ENCODE peak calls at places on chromosomes 7 and 10, in ten cellular contexts. P is dorsolateral prefrontal cortex, D is cardiac muscle cell, Q is HFFc6, T is AG10803, O is HepG2, G is foreskin fibroblast, S is nephron progenitor cell, B is GM12865, R is H9. L is an unnamed sample.
A peak's percentile ranks its signal among the peaks of the same experiment; 100 is the strongest.

GRCh38 chr10:126969310-126969709 is 64.1 kb downstream of the DOCK1 start:
- DNase-seq in P (no peak), D (no peak), Q (no peak), T (no peak), O (no peak), G (no peak), S (no peak), B (no peak), R (peak; percentile 60), L (no peak)

GRCh38 chr10:125538947-125539649 is 143.9 kb downstream of the TEX36 start:
- DNase-seq in P (no peak), D (no peak), Q (no peak), T (no peak), O (no peak), G (no peak), S (no peak), B (no peak), R (no peak), L (peak; percentile 70)

GRCh38 chr7:74351836-74352235 is 62.6 kb downstream of the CLIP2 start:
- DNase-seq in P (no peak), D (no peak), Q (no peak), T (no peak), O (no peak), G (no peak), S (no peak), B (no peak), R (no peak), L (no peak)

GRCh38 chr7:17830206-17830605 is 110.1 kb downstream of the SNX13 start:
- DNase-seq in P (no peak), D (no peak), Q (no peak), T (peak; percentile 48), O (no peak), G (no peak), S (no peak), B (no peak), R (no peak), L (no peak)

GRCh38 chr7:113404245-113404644 is 285.9 kb upstream of the SMIM30 start:
- DNase-seq in P (no peak), D (peak; percentile 38), Q (no peak), T (no peak), O (peak; percentile 6), G (no peak), S (peak; percentile 15), B (peak; percentile 30), R (peak; percentile 35), L (no peak)

GRCh38 chr7:137091396-137091795 is 222.9 kb downstream of the CHRM2 start:
- DNase-seq in P (no peak), D (peak; percentile 82), Q (no peak), T (no peak), O (no peak), G (peak; percentile 19), S (peak; percentile 18), B (no peak), R (peak; percentile 52), L (no peak)

GRCh38 chr10:93548376-93549071 is 17.9 kb upstream of the FFAR4 start:
- DNase-seq in P (no peak), D (no peak), Q (peak; percentile 69), T (no peak), O (no peak), G (peak; percentile 22), S (no peak), B (no peak), R (no peak), L (no peak)

GRCh38 chr7:7772385-7772784 is 54.0 kb upstream of the RPA3 start:
- DNase-seq in P (no peak), D (no peak), Q (no peak), T (no peak), O (no peak), G (no peak), S (no peak), B (peak; percentile 57), R (no peak), L (no peak)

GRCh38 chr7:17991866-17992648 is 35.6 kb downstream of the PRPS1L1 start:
- DNase-seq in P (no peak), D (peak; percentile 39), Q (no peak), T (no peak), O (no peak), G (no peak), S (no peak), B (peak; percentile 26), R (peak; percentile 66), L (no peak)

DNA sequence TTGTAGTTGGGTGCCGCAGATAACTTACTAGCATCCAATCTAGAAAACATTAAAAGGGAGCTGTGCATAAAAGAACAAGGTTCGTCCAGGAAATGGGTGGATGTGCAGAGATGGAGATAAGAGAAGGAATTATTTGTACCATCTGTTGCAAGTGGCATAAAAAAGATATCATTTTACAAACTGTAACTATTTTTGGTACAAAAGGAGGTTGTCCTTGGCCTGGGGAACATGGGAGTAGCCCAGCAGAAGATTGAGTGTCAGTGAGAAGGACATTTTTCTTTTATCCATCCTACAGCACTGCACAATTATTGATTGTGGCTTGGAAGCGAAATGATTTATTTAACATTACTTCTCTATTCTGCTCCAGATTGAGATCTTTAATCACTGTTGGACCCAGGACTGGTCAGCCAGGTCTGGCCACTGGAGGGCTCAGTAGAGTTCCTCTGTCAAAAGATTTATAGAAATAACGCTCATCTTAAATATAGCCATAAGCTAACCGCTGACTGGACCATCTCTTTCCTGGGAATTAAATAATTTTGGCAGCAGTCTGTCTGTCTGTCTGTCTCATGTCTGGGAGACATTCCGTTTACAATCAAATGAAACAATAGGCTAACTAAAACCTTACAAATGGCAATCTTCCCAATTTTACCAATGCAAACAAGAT is 254.1 kb downstream of the KIAA1217 start:
- DNase-seq in P (no peak), D (no peak), Q (no peak), T (no peak), O (no peak), G (no peak), S (no peak), B (no peak), R (no peak), L (no peak)
- TF ChIP-seq CTCF in P (no peak), D (peak; percentile 20), Q (peak; percentile 57), T (peak; percentile 15), O (peak; percentile 14), G (peak; percentile 5), S (no peak), B (no peak), R (peak; percentile 39), L (no peak)

DNA sequence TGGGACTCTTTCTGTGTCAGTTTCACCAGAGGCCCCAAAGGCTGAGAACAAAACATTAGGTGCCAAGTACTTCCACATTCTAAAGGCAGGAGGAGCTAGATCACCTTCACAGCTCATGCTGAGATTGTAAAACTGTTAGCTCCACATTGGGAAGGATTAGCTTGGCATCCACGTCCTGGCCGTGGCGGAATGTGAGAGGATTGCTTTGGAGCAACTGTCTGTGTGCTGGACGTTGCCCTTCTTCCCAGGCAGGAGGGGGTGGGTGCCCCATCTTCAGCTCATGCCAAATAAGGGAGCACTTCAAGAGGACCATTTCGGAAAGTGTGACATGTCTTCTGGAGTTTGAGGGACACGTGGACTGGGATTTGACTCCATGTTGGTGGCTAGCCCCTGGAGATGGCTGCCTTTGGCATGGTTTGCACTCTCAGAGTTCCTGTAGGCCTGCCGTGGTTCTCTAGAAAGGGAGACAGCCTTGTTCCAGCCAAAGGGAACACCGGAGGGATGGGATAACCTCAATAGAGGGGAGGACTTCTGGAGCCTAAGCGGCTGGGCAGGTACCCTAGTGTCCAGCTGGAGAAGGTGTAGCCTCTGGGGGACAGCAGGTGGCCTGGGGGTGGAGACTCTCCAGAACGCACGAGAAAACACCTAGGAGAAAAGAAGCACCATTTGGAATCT is 19.9 kb upstream of the FMC1 start:
- DNase-seq in P (no peak), D (peak; percentile 32), Q (peak; percentile 43), T (peak; percentile 34), O (peak; percentile 56), G (peak; percentile 20), S (peak; percentile 10), B (peak; percentile 26), R (peak; percentile 40), L (no peak)
- TF ChIP-seq CTCF in P (no peak), D (peak; percentile 46), Q (peak; percentile 68), T (peak; percentile 47), O (peak; percentile 54), G (peak; percentile 38), S (no peak), B (peak; percentile 35), R (peak; percentile 63), L (peak; percentile 20)

GRCh38 chr10:51892965-51893658 is 193.7 kb upstream of the CSTF2T start:
- DNase-seq in P (no peak), D (peak; percentile 6), Q (no peak), T (no peak), O (peak; percentile 10), G (no peak), S (peak; percentile 5), B (peak; percentile 31), R (peak; percentile 46), L (no peak)
- TF ChIP-seq CTCF in P (peak; percentile 44), D (peak; percentile 18), Q (peak; percentile 50), T (peak; percentile 20), O (peak; percentile 22), G (peak; percentile 27), S (no peak), B (peak; percentile 45), R (peak; percentile 64), L (no peak)

GRCh38 chr10:35502697-35503096 is 102.4 kb upstream of the GJD4 start:
- DNase-seq in P (no peak), D (no peak), Q (no peak), T (no peak), O (no peak), G (no peak), S (no peak), B (no peak), R (no peak), L (no peak)

GRCh38 chr10:35505241-35505873 is 99.8 kb upstream of the GJD4 start:
- DNase-seq in P (no peak), D (no peak), Q (no peak), T (no peak), O (peak; percentile 46), G (no peak), S (no peak), B (no peak), R (no peak), L (no peak)

GRCh38 chr10:35501923-35502322 is 103.2 kb upstream of the GJD4 start:
- DNase-seq in P (no peak), D (no peak), Q (no peak), T (no peak), O (no peak), G (no peak), S (no peak), B (no peak), R (no peak), L (no peak)

GRCh38 chr10:35504132-35504531 is 101.0 kb upstream of the GJD4 start:
- DNase-seq in P (no peak), D (no peak), Q (no peak), T (no peak), O (no peak), G (no peak), S (no peak), B (no peak), R (no peak), L (no peak)

DNA sequence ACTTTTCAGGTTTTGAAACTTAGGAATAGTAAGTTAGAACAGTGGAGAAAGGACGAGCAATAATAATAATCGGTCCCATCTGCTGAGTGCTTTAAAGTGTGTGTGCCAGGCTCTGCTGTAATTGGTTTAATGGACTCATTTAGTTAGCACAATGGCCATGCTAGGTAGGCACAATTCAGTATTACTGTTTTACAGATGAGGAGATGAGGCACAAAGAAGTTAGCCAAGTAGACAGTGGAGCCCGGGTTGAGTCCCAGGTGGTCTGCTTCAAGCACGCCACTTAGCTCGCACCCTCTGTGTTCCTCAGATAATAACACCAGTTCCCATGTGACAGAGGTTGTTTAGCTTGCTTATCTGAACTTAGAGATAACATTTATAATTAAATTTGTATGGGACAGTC is 101.6 kb upstream of the GJD4 start:
- DNase-seq in P (no peak), D (no peak), Q (no peak), T (no peak), O (no peak), G (no peak), S (no peak), B (no peak), R (no peak), L (no peak)
- TF ChIP-seq CTCF in P (no peak), D (no peak), Q (no peak), T (no peak), O (no peak), G (no peak), S (no peak), B (no peak), R (no peak), L (no peak)

L was measured in pancreas.